ENCODE peak calls at places on chromosomes 11 and 22, in seven cellular contexts. C, L, K, G, F, V and S are unnamed samples. For H3K4me1, the result is how much of the 10 kb centered on the place peaks cover.

GRCh38 chr11:36035454-36035853 is 91.6 kb downstream of the LDLRAD3 start:
- DNase-seq in K (no peak), L (no peak), V (no peak), C (no peak), F (no peak), G (no peak), S (no peak)

GRCh38 chr11:44738791-44739190 is 12.0 kb downstream of the TSPAN18 start:
- DNase-seq in L (no peak), C (no peak), G (no peak), V (no peak), F (no peak), K (no peak), S (no peak)

GRCh38 chr22:46537221-46537945 is at the start of gene CELSR1:
- DNase-seq in L (no peak), V (peak), C (peak), F (peak), G (no peak), K (peak), S (no peak)

GRCh38 chr22:47195156-47195675 is 432.8 kb downstream of the TBC1D22A start:
- DNase-seq in C (peak), K (no peak), V (no peak), F (peak), G (no peak), L (no peak), S (no peak)

GRCh38 chr11:122422707-122423106 is 232.8 kb upstream of the UBASH3B start:
- DNase-seq in K (no peak), L (no peak), C (no peak), G (no peak), F (no peak), V (no peak), S (no peak)

GRCh38 chr11:63858628-63859550 is 20.0 kb downstream of the MARK2 start:
- DNase-seq in V (peak), L (no peak), C (no peak), G (peak), K (no peak), F (peak), S (no peak)

GRCh38 chr11:84922836-84923235 is 704.3 kb downstream of the DLG2 start:
- DNase-seq in L (no peak), C (no peak), F (no peak), V (no peak), G (no peak), K (peak), S (no peak)

GRCh38 chr11:61730222-61730994 is 22.0 kb upstream of the MYRF start:
- DNase-seq in F (no peak), K (no peak), V (no peak), C (no peak), G (no peak), L (no peak), S (no peak)

GRCh38 chr11:50247309-50247874 is 214.7 kb downstream of the OR4C45 start:
- DNase-seq in V (no peak), G (no peak), L (no peak), C (no peak), K (no peak), F (no peak), S (no peak)

GRCh38 chr11:126357969-126358762 is 2.7 kb downstream of the ST3GAL4 start:
- DNase-seq in C (peak), V (no peak), F (no peak), L (no peak), K (no peak), G (no peak), S (no peak)

GRCh38 chr11:39432929-39433328 is 2026.5 kb downstream of the LRRC4C start:
- DNase-seq in G (no peak), C (no peak), V (no peak), K (no peak), L (no peak), F (no peak), S (no peak)

GRCh38 chr22:36673821-36674220 is 29.7 kb downstream of the CACNG2 start:
- DNase-seq in C (no peak), V (no peak), G (no peak), L (no peak), F (no peak), K (no peak), S (no peak)

GRCh38 chr22:35708453-35708852 is 9.2 kb upstream of the APOL5 start:
- DNase-seq in F (no peak), G (no peak), V (no peak), L (no peak), K (no peak), C (no peak), S (no peak)

GRCh38 chr11:27720277-27720830 is 20.1 kb upstream of the BDNF start:
- DNase-seq in K (peak), F (no peak), C (no peak), L (no peak), V (peak), G (no peak), S (no peak)

GRCh38 chr11:129792663-129793062 is 23.0 kb upstream of the TMEM45B start:
- DNase-seq in K (no peak), L (no peak), C (no peak), G (no peak), F (no peak), V (no peak), S (no peak)

GRCh38 chr22:39091136-39092081 is 5.6 kb upstream of the APOBEC3H start:
- DNase-seq in L (no peak), C (no peak), F (no peak), G (no peak), K (no peak), V (no peak), S (no peak)

GRCh38 chr11:95147364-95147905 is 57.8 kb downstream of the ENDOD1 start:
- DNase-seq in V (peak), C (no peak), F (no peak), L (no peak), G (no peak), K (peak), S (no peak)

GRCh38 chr22:36818010-36818642 is 1.3 kb upstream of the PVALB start:
- DNase-seq in K (peak), L (no peak), C (peak), F (no peak), V (no peak), G (no peak), S (no peak)

GRCh38 chr11:125382211-125382807 is 113.8 kb downstream of the FEZ1 start:
- DNase-seq in G (no peak), F (no peak), K (no peak), V (peak), C (peak), L (no peak), S (no peak)

GRCh38 chr11:19789840-19790710 is 77.4 kb downstream of the NAV2 start:
- DNase-seq in L (no peak), K (no peak), F (no peak), C (no peak), V (peak), G (no peak), S (no peak)

GRCh38 chr11:134372961-134373360 is 39.1 kb downstream of the B3GAT1 start:
- DNase-seq in F (no peak), G (no peak), L (no peak), C (peak), V (no peak), K (no peak), S (no peak)

GRCh38 chr11:82676483-82677094 is 57.1 kb downstream of the FAM181B start:
- DNase-seq in L (no peak), C (no peak), G (no peak), K (no peak), V (peak), F (no peak), S (peak)

GRCh38 chr11:131810511-131810910 is 440.1 kb downstream of the NTM start:
- DNase-seq in V (no peak), C (no peak), L (no peak), K (no peak), F (no peak), G (no peak), S (no peak)

GRCh38 chr11:78645226-78646202 is 70.8 kb upstream of the NARS2 start:
- DNase-seq in F (peak), V (peak), K (peak), G (peak), L (peak), C (peak), S (peak)

GRCh38 chr11:100739636-100740035 is 52.5 kb downstream of the ARHGAP42 start:
- DNase-seq in L (no peak), G (no peak), V (peak), C (no peak), F (peak), K (peak), S (no peak)
- H3K4me1 ChIP-seq in L (under half), G (under half), V (under half), C (under half), F (under half), K (under half), S (under half)

DNA sequence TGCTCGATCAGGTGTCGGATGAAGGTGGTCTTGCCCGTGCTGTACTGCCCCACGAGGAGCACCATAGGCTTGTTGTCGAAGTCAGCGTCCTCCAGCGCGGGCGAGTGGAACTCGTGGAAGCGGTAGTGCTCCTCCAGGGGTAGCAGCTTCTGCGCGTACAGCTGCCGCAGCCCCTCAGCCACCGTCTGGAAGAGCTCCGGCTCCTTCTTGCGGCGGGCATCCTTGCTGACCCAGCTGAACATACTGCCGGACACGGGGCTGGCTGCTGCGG is 263 bp downstream of the EHD1 start:
- DNase-seq in F (no peak), C (no peak), L (no peak), K (no peak), G (no peak), V (no peak), S (no peak)
- H3K4me1 ChIP-seq in F (half or more), C (half or more), L (under half), K (under half), G (under half), V (half or more), S (half or more)

GRCh38 chr11:9719949-9720646 is 56.2 kb downstream of the SWAP70 start:
- DNase-seq in K (no peak), G (no peak), V (no peak), F (no peak), L (no peak), C (no peak), S (peak)

GRCh38 chr11:9717719-9718118 is 53.8 kb downstream of the SWAP70 start:
- DNase-seq in F (no peak), L (no peak), K (peak), V (peak), G (no peak), C (no peak), S (no peak)

GRCh38 chr11:9716275-9717039 is 52.6 kb downstream of the SWAP70 start:
- DNase-seq in F (no peak), C (no peak), V (peak), L (no peak), K (no peak), G (no peak), S (peak)

GRCh38 chr11:9714540-9714939 is 50.7 kb downstream of the SWAP70 start:
- DNase-seq in V (peak), K (no peak), F (no peak), G (no peak), C (no peak), L (no peak), S (no peak)

GRCh38 chr11:9717040-9717357 is 53.1 kb downstream of the SWAP70 start:
- DNase-seq in C (no peak), G (no peak), F (no peak), K (no peak), L (no peak), V (no peak), S (no peak)
- H3K4me1 ChIP-seq in C (under half), G (under half), F (under half), K (under half), L (under half), V (under half), S (half or more)

GRCh38 chr11:128727320-128727719 is 33.4 kb downstream of the FLI1 start:
- DNase-seq in F (no peak), L (no peak), G (no peak), K (no peak), V (no peak), C (no peak), S (no peak)
- H3K4me1 ChIP-seq in F (under half), L (half or more), G (under half), K (under half), V (under half), C (half or more), S (under half)

GRCh38 chr11:14315130-14315529 is 43.9 kb downstream of the RRAS2 start:
- DNase-seq in G (no peak), L (no peak), V (no peak), F (no peak), K (no peak), C (no peak), S (no peak)
- H3K4me1 ChIP-seq in G (under half), L (under half), V (under half), F (under half), K (under half), C (under half), S (under half)

GRCh38 chr11:118694771-118695170 is 15.3 kb upstream of the TREH start:
- DNase-seq in V (no peak), G (no peak), F (no peak), C (no peak), L (no peak), K (no peak), S (no peak)

GRCh38 chr11:118699508-118700220 is 20.2 kb upstream of the TREH start:
- DNase-seq in V (no peak), L (peak), G (no peak), C (no peak), F (no peak), K (peak), S (no peak)

GRCh38 chr11:118694185-118694584 is 14.7 kb upstream of the TREH start:
- DNase-seq in G (no peak), L (no peak), C (peak), K (no peak), F (no peak), V (no peak), S (no peak)

GRCh38 chr11:118696673-118697226 is 17.3 kb upstream of the TREH start:
- DNase-seq in F (no peak), C (no peak), V (no peak), G (no peak), K (peak), L (no peak), S (no peak)

DNA sequence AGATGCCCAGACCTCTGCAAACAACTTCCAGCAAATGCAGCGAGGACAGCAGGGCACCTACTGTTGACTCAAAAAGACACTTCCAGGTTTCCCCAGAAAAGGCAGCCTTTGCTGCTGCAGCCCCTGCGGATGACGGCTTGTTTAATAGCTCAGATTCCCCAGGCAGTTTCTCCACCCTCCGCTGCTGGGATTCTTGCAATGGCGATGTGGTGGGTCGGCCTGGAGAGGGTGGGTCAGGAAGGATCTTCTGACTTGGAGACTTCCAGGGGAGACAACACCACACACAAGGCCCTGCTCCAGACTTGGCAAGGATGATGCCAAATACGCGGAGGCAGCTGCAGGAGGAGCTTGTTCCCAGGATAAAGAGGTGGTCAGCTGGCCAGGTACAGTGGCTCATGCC is 17.9 kb upstream of the TREH start:
- DNase-seq in L (no peak), V (no peak), C (no peak), F (no peak), G (no peak), K (no peak), S (no peak)
- H3K4me1 ChIP-seq in L (under half), V (under half), C (under half), F (under half), G (under half), K (under half), S (under half)

GRCh38 chr22:24992946-24993345 is 40.4 kb downstream of the KIAA1671 start:
- DNase-seq in K (no peak), L (no peak), F (no peak), C (no peak), G (no peak), V (no peak), S (no peak)

GRCh38 chr22:24989135-24989534 is 36.6 kb downstream of the KIAA1671 start:
- DNase-seq in G (no peak), F (no peak), L (no peak), K (no peak), V (no peak), C (no peak), S (no peak)

GRCh38 chr22:24986816-24987215 is 34.3 kb downstream of the KIAA1671 start:
- DNase-seq in L (no peak), C (no peak), K (no peak), F (no peak), G (no peak), V (no peak), S (no peak)

GRCh38 chr22:24990344-24990905 is 37.9 kb downstream of the KIAA1671 start:
- DNase-seq in G (no peak), L (no peak), V (no peak), F (no peak), K (no peak), C (no peak), S (no peak)

DNA sequence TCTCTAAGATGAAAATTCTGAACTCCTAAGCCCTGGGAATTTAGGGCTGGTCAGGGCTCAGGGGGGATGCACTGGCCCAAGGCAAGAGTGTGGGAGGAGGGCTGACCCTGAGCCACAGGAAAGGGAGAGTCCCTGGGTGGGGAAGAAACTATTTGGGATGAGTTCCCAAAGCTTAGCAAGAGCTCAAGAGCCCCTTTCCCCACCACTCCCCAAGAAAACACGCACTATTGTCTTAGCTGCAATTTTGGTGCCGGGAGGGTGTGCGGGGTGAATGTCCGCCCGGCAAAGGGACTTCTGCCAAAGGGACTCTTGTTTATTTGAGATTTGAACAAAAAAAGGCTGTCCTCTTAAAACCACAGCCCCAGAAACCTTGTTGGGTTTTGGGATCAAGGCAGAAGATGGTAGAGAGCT is 37.0 kb downstream of the KIAA1671 start:
- DNase-seq in K (no peak), L (no peak), F (no peak), C (no peak), G (peak), V (no peak), S (no peak)
- H3K4me1 ChIP-seq in K (under half), L (under half), F (under half), C (under half), G (under half), V (under half), S (under half)

GRCh38 chr22:45478108-45478771 is 24.4 kb upstream of the FBLN1 start:
- DNase-seq in K (no peak), F (no peak), L (no peak), V (peak), G (peak), C (peak), S (no peak)

GRCh38 chr22:45475876-45476514 is 26.7 kb upstream of the FBLN1 start:
- DNase-seq in C (peak), G (no peak), K (no peak), L (no peak), V (no peak), F (no peak), S (no peak)

GRCh38 chr22:45477366-45478107 is 25.1 kb upstream of the FBLN1 start:
- DNase-seq in V (no peak), L (no peak), F (no peak), C (peak), G (no peak), K (no peak), S (no peak)

GRCh38 chr22:45475063-45475747 is 27.5 kb upstream of the FBLN1 start:
- DNase-seq in V (no peak), C (peak), L (no peak), K (peak), F (no peak), G (no peak), S (no peak)

DNA sequence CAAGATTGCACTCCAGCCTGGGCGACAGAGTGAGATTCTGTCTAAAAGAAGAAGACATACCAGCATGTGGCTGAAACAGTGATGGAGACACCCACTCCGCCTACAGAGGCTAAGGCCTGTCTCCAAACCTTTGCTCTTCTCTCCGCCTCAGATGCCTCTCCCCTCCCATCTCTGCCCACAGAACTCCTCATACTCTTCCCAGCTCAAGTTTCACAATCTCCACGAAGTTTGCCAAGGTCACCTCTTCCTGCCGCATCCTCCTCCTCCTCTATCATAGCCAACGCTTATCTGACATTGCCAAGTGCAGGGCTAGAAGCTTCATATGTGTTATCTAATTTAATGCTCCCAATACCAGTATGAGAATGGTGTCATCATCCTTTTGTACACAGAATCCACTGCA is 25.9 kb upstream of the FBLN1 start:
- DNase-seq in V (no peak), K (no peak), F (no peak), G (peak), C (no peak), L (no peak), S (no peak)
- H3K4me1 ChIP-seq in V (under half), K (under half), F (under half), G (under half), C (under half), L (under half), S (under half)